ENCODE peak calls at places on chromosome 5, in four cellular contexts. One of them, this sample, is unnamed.

GRCh38 chr5:112977440-112977861 is 853 bp downstream of the DCP2 start:
- DNase-seq in GM12878: no peak
- DNase-seq in HepG2: no peak
- DNase-seq in SK-N-SH: no peak
- DNase-seq in this sample: no peak

GRCh38 chr5:36396640-36397039 is 94.9 kb upstream of the RANBP3L start:
- DNase-seq in SK-N-SH: no peak
- DNase-seq in HepG2: peak
- DNase-seq in GM12878: no peak
- DNase-seq in this sample: no peak

GRCh38 chr5:35920890-35921289 is 17.5 kb downstream of the CAPSL start:
- DNase-seq in GM12878: no peak
- DNase-seq in HepG2: no peak
- DNase-seq in SK-N-SH: peak
- DNase-seq in this sample: peak

GRCh38 chr5:154446183-154447073 is 631 bp downstream of the SAP30L start:
- DNase-seq in SK-N-SH: peak
- DNase-seq in HepG2: peak
- DNase-seq in GM12878: no peak
- DNase-seq in this sample: peak

GRCh38 chr5:16489322-16489791 is 23.8 kb upstream of the ZNF622 start:
- DNase-seq in SK-N-SH: peak
- DNase-seq in GM12878: no peak
- DNase-seq in HepG2: peak
- DNase-seq in this sample: peak

GRCh38 chr5:54360089-54360488 is 49.7 kb upstream of the ARL15 start:
- DNase-seq in SK-N-SH: no peak
- DNase-seq in HepG2: no peak
- DNase-seq in GM12878: no peak
- DNase-seq in this sample: no peak

GRCh38 chr5:110054240-110054639 is 364.5 kb downstream of the MAN2A1 start:
- DNase-seq in HepG2: peak
- DNase-seq in SK-N-SH: peak
- DNase-seq in GM12878: peak
- DNase-seq in this sample: peak

GRCh38 chr5:153031326-153031725 is 459.1 kb upstream of the GRIA1 start:
- DNase-seq in SK-N-SH: no peak
- DNase-seq in GM12878: no peak
- DNase-seq in HepG2: no peak
- DNase-seq in this sample: no peak

GRCh38 chr5:163306421-163306820 is 131.0 kb upstream of the CCNG1 start:
- DNase-seq in HepG2: peak
- DNase-seq in SK-N-SH: peak
- DNase-seq in GM12878: no peak
- DNase-seq in this sample: peak

GRCh38 chr5:148297695-148298094 is 14.5 kb upstream of the SPINK7 start:
- DNase-seq in HepG2: no peak
- DNase-seq in GM12878: no peak
- DNase-seq in SK-N-SH: no peak
- DNase-seq in this sample: no peak

GRCh38 chr5:176740131-176740701 is 70.1 kb upstream of the UNC5A start:
- DNase-seq in HepG2: no peak
- DNase-seq in GM12878: no peak
- DNase-seq in SK-N-SH: peak
- DNase-seq in this sample: no peak

GRCh38 chr5:84091400-84091799 is 293.3 kb downstream of the EDIL3 start:
- DNase-seq in SK-N-SH: no peak
- DNase-seq in HepG2: peak
- DNase-seq in GM12878: peak
- DNase-seq in this sample: no peak

GRCh38 chr5:170617519-170618218 is 113.8 kb downstream of the KCNIP1 start:
- DNase-seq in SK-N-SH: no peak
- DNase-seq in GM12878: no peak
- DNase-seq in HepG2: no peak
- DNase-seq in this sample: no peak

GRCh38 chr5:83475540-83476469 is 4.3 kb downstream of the VCAN start:
- DNase-seq in HepG2: peak
- DNase-seq in SK-N-SH: no peak
- DNase-seq in GM12878: no peak
- DNase-seq in this sample: no peak

GRCh38 chr5:157994906-157995519 is 136.1 kb upstream of the CLINT1 start:
- DNase-seq in GM12878: peak
- DNase-seq in HepG2: peak
- DNase-seq in SK-N-SH: peak
- DNase-seq in this sample: peak

GRCh38 chr5:147539053-147539452 is 29.2 kb upstream of the DPYSL3 start:
- DNase-seq in GM12878: no peak
- DNase-seq in HepG2: no peak
- DNase-seq in SK-N-SH: no peak
- DNase-seq in this sample: no peak

GRCh38 chr5:177553671-177554429 is 513 bp downstream of the FAM193B start:
- DNase-seq in HepG2: no peak
- DNase-seq in GM12878: no peak
- DNase-seq in SK-N-SH: peak
- DNase-seq in this sample: peak

GRCh38 chr5:1124181-1125029 is 12.5 kb upstream of the SLC12A7 start:
- DNase-seq in GM12878: no peak
- DNase-seq in SK-N-SH: peak
- DNase-seq in HepG2: no peak
- DNase-seq in this sample: no peak

GRCh38 chr5:5404376-5404775 is 18.1 kb upstream of the ICE1 start:
- DNase-seq in HepG2: no peak
- DNase-seq in SK-N-SH: no peak
- DNase-seq in GM12878: no peak
- DNase-seq in this sample: no peak

GRCh38 chr5:113038714-113039113 is 62.1 kb downstream of the DCP2 start:
- DNase-seq in HepG2: no peak
- DNase-seq in SK-N-SH: no peak
- DNase-seq in GM12878: no peak
- DNase-seq in this sample: no peak

GRCh38 chr5:77398896-77399295 is 93.2 kb downstream of the WDR41 start:
- DNase-seq in GM12878: no peak
- DNase-seq in SK-N-SH: no peak
- DNase-seq in HepG2: no peak
- DNase-seq in this sample: no peak

GRCh38 chr5:148179234-148179824 is 11.0 kb downstream of the SPINK14 start:
- DNase-seq in GM12878: peak
- DNase-seq in HepG2: peak
- DNase-seq in SK-N-SH: peak
- DNase-seq in this sample: peak

GRCh38 chr5:160467555-160468418 is 46.1 kb downstream of the PTTG1 start:
- DNase-seq in SK-N-SH: peak
- DNase-seq in HepG2: peak
- DNase-seq in GM12878: peak
- DNase-seq in this sample: no peak

GRCh38 chr5:163347671-163348070 is 89.7 kb upstream of the CCNG1 start:
- DNase-seq in SK-N-SH: peak
- DNase-seq in GM12878: peak
- DNase-seq in HepG2: peak
- DNase-seq in this sample: peak

GRCh38 chr5:10333154-10334006 is 20.1 kb upstream of the MARCHF6 start:
- DNase-seq in SK-N-SH: peak
- DNase-seq in GM12878: no peak
- DNase-seq in HepG2: no peak
- DNase-seq in this sample: no peak

GRCh38 chr5:177539411-177539810 is 15.0 kb downstream of the FAM193B start:
- DNase-seq in HepG2: no peak
- DNase-seq in GM12878: no peak
- DNase-seq in SK-N-SH: no peak
- DNase-seq in this sample: no peak

GRCh38 chr5:32990593-32991415 is 279.7 kb downstream of the NPR3 start:
- DNase-seq in SK-N-SH: no peak
- DNase-seq in HepG2: no peak
- DNase-seq in GM12878: no peak
- DNase-seq in this sample: no peak

GRCh38 chr5:17113174-17113941 is 104.1 kb upstream of the BASP1 start:
- DNase-seq in SK-N-SH: no peak
- DNase-seq in GM12878: no peak
- DNase-seq in HepG2: no peak
- DNase-seq in this sample: no peak

GRCh38 chr5:52708463-52708862 is 79.3 kb upstream of the ITGA1 start:
- DNase-seq in SK-N-SH: no peak
- DNase-seq in GM12878: no peak
- DNase-seq in HepG2: no peak
- DNase-seq in this sample: no peak

GRCh38 chr5:149550267-149550582 is 1.0 kb downstream of the CSNK1A1 start:
- DNase-seq in SK-N-SH: no peak
- DNase-seq in HepG2: no peak
- DNase-seq in GM12878: no peak
- DNase-seq in this sample: no peak

GRCh38 chr5:167582263-167582662 is 709.2 kb upstream of the WWC1 start:
- DNase-seq in HepG2: no peak
- DNase-seq in GM12878: no peak
- DNase-seq in SK-N-SH: peak
- DNase-seq in this sample: no peak

GRCh38 chr5:95619096-95619495 is 791 bp upstream of the GPR150 start:
- DNase-seq in GM12878: no peak
- DNase-seq in HepG2: no peak
- DNase-seq in SK-N-SH: no peak
- DNase-seq in this sample: no peak

GRCh38 chr5:134092875-134093274 is 21.6 kb upstream of the TCF7 start:
- DNase-seq in HepG2: no peak
- DNase-seq in SK-N-SH: no peak
- DNase-seq in GM12878: no peak
- DNase-seq in this sample: no peak

GRCh38 chr5:160287378-160288051 is 24.8 kb downstream of the CCNJL start:
- DNase-seq in SK-N-SH: peak
- DNase-seq in HepG2: peak
- DNase-seq in GM12878: no peak
- DNase-seq in this sample: no peak

GRCh38 chr5:82924241-82924989 is 152.8 kb downstream of the TMEM167A start:
- DNase-seq in GM12878: no peak
- DNase-seq in SK-N-SH: no peak
- DNase-seq in HepG2: peak
- DNase-seq in this sample: no peak

GRCh38 chr5:54703091-54703490 is 185.5 kb downstream of the SNX18 start:
- DNase-seq in HepG2: no peak
- DNase-seq in GM12878: no peak
- DNase-seq in SK-N-SH: no peak
- DNase-seq in this sample: no peak

GRCh38 chr5:177496111-177497010 is 1.0 kb downstream of the PDLIM7 start:
- DNase-seq in GM12878: no peak
- DNase-seq in SK-N-SH: peak
- DNase-seq in HepG2: peak
- DNase-seq in this sample: peak

GRCh38 chr5:132064738-132065331 is 4.4 kb downstream of the IL3 start:
- DNase-seq in HepG2: peak
- DNase-seq in GM12878: peak
- DNase-seq in SK-N-SH: peak
- DNase-seq in this sample: peak

GRCh38 chr5:132066871-132067270 is 6.4 kb downstream of the IL3 start:
- DNase-seq in SK-N-SH: no peak
- DNase-seq in HepG2: no peak
- DNase-seq in GM12878: no peak
- DNase-seq in this sample: no peak

GRCh38 chr5:132065951-132066701 is 5.7 kb downstream of the IL3 start:
- DNase-seq in SK-N-SH: no peak
- DNase-seq in HepG2: no peak
- DNase-seq in GM12878: no peak
- DNase-seq in this sample: no peak

GRCh38 chr5:132064140-132064539 is 3.7 kb downstream of the IL3 start:
- DNase-seq in SK-N-SH: no peak
- DNase-seq in HepG2: no peak
- DNase-seq in GM12878: no peak
- DNase-seq in this sample: no peak

GRCh38 chr5:132065351-132065937 is 5.0 kb downstream of the IL3 start:
- DNase-seq in SK-N-SH: peak
- DNase-seq in GM12878: peak
- DNase-seq in HepG2: peak
- DNase-seq in this sample: peak
- TF ChIP-seq FOXM1 in SK-N-SH: no peak
- TF ChIP-seq FOXM1 in GM12878: no peak
- TF ChIP-seq FOXM1 in HepG2: no peak
- TF ChIP-seq FOXM1 in this sample: no peak

GRCh38 chr5:142542906-142543305 is 143.0 kb downstream of the FGF1 start:
- DNase-seq in GM12878: no peak
- DNase-seq in HepG2: no peak
- DNase-seq in SK-N-SH: no peak
- DNase-seq in this sample: no peak

GRCh38 chr5:142544946-142545652 is 140.8 kb downstream of the FGF1 start:
- DNase-seq in SK-N-SH: no peak
- DNase-seq in GM12878: no peak
- DNase-seq in HepG2: no peak
- DNase-seq in this sample: no peak

GRCh38 chr5:142540774-142541466 is 145.0 kb downstream of the FGF1 start:
- DNase-seq in HepG2: no peak
- DNase-seq in SK-N-SH: no peak
- DNase-seq in GM12878: no peak
- DNase-seq in this sample: no peak

GRCh38 chr5:142545653-142546322 is 140.1 kb downstream of the FGF1 start:
- DNase-seq in SK-N-SH: no peak
- DNase-seq in HepG2: no peak
- DNase-seq in GM12878: no peak
- DNase-seq in this sample: no peak

GRCh38 chr5:142543951-142544753 is 141.7 kb downstream of the FGF1 start:
- DNase-seq in GM12878: no peak
- DNase-seq in HepG2: no peak
- DNase-seq in SK-N-SH: no peak
- DNase-seq in this sample: no peak
- TF ChIP-seq FOXM1 in GM12878: no peak
- TF ChIP-seq FOXM1 in HepG2: no peak
- TF ChIP-seq FOXM1 in SK-N-SH: no peak
- TF ChIP-seq FOXM1 in this sample: no peak

GRCh38 chr5:65066385-65066784 is 297.7 kb downstream of the CWC27 start:
- DNase-seq in GM12878: peak
- DNase-seq in SK-N-SH: no peak
- DNase-seq in HepG2: no peak
- DNase-seq in this sample: no peak
- TF ChIP-seq FOXM1 in GM12878: peak
- TF ChIP-seq FOXM1 in SK-N-SH: no peak
- TF ChIP-seq FOXM1 in HepG2: no peak
- TF ChIP-seq FOXM1 in this sample: no peak

DNA sequence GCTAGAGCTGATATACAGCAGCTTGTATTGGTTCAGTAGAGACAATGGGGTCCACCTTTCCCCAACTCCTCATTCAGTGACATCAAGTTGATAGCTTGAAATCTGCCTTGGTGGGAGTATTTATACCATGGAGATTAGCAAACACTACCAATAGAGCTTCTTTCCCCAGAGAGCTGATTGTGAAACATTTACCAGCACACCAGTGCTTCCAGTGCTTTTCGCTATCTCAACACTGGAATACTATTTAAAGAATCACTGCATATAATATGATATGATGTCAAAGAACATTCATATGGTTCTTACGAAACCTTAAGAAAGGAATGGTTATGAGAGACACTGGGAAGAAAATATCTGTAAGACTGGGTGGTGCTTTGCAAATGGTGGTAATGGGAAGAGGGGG is 21.8 kb upstream of the RNF145 start:
- DNase-seq in HepG2: no peak
- DNase-seq in GM12878: no peak
- DNase-seq in SK-N-SH: no peak
- DNase-seq in this sample: no peak
- TF ChIP-seq FOXM1 in HepG2: no peak
- TF ChIP-seq FOXM1 in GM12878: no peak
- TF ChIP-seq FOXM1 in SK-N-SH: no peak
- TF ChIP-seq FOXM1 in this sample: no peak

GRCh38 chr5:174793684-174794328 is 69.4 kb downstream of the MSX2 start:
- DNase-seq in HepG2: peak
- DNase-seq in SK-N-SH: peak
- DNase-seq in GM12878: no peak
- DNase-seq in this sample: peak
- TF ChIP-seq FOXM1 in HepG2: no peak
- TF ChIP-seq FOXM1 in SK-N-SH: no peak
- TF ChIP-seq FOXM1 in GM12878: no peak
- TF ChIP-seq FOXM1 in this sample: no peak